ENCODE peak calls at places on chromosome 12, in five cellular contexts. U is HT1080; E is KBM-7; M is stimulated activated CD4-positive, alpha-beta T cell treated with anti-CD3 and anti-CD28 coated beads, Interleukin-12 subunit alpha, Interleukin-12 subunit beta, amount 100 ng/mL, for 24 hours; D is cardiac fibroblast. K is an unnamed sample.

GRCh38 chr12:131242741-131243496 is 289.2 kb downstream of the ADGRD1 start:
- DNase-seq in E (peak; percentile 71), D (no peak), U (peak; percentile 63), M (no peak), K (no peak)

GRCh38 chr12:51270067-51270846 is at the start of gene SMAGP:
- DNase-seq in U (peak; percentile 57), E (peak; percentile 45), D (peak; percentile 43), M (no peak), K (peak; percentile 26)

GRCh38 chr12:31586703-31587102 is 4.2 kb downstream of the DENND5B start:
- DNase-seq in M (no peak), D (no peak), E (no peak), U (no peak), K (no peak)

GRCh38 chr12:55132816-55133215 is 6.6 kb downstream of the OR9K2 start:
- DNase-seq in E (no peak), D (no peak), M (no peak), U (no peak), K (no peak)

GRCh38 chr12:71576546-71576945 is 87.1 kb downstream of the ZFC3H1 start:
- DNase-seq in D (no peak), U (no peak), E (no peak), M (no peak), K (no peak)

GRCh38 chr12:48810817-48811453 is 7.4 kb upstream of the CACNB3 start:
- DNase-seq in D (peak; percentile 83), E (no peak), U (peak; percentile 42), M (no peak), K (no peak)

GRCh38 chr12:106598003-106598402 is 15.2 kb downstream of the RFX4 start:
- DNase-seq in U (peak; percentile 43), D (no peak), M (no peak), E (no peak), K (no peak)

GRCh38 chr12:116183741-116184141 is 93.8 kb downstream of the MED13L start:
- DNase-seq in U (no peak), D (peak; percentile 36), E (no peak), M (no peak), K (no peak)

GRCh38 chr12:8914716-8915526 is 612 bp downstream of the PHC1 start:
- DNase-seq in U (peak; percentile 72), E (peak; percentile 54), D (peak; percentile 54), M (peak; percentile 29), K (peak; percentile 19)

GRCh38 chr12:105451798-105452197 is 121.3 kb downstream of the C12orf75 start:
- DNase-seq in U (no peak), E (no peak), D (no peak), M (no peak), K (no peak)

GRCh38 chr12:93660996-93661395 is 16.2 kb upstream of the CRADD start:
- DNase-seq in D (no peak), E (no peak), M (no peak), U (no peak), K (no peak)

GRCh38 chr12:122961551-122962329 is 4.5 kb downstream of the ABCB9 start:
- DNase-seq in E (no peak), D (peak; percentile 55), U (no peak), M (no peak), K (no peak)

GRCh38 chr12:464484-465267 is 4.9 kb downstream of the B4GALNT3 start:
- DNase-seq in M (no peak), U (no peak), E (no peak), D (no peak), K (no peak)

GRCh38 chr12:104737682-104738370 is 220.3 kb downstream of the SLC41A2 start:
- DNase-seq in M (no peak), D (no peak), U (no peak), E (no peak), K (no peak)

GRCh38 chr12:50614167-50614762 is 109.5 kb downstream of the DIP2B start:
- DNase-seq in D (peak; percentile 76), U (peak; percentile 68), M (no peak), E (no peak), K (no peak)

GRCh38 chr12:6154730-6155459 is 30.4 kb upstream of the VWF start:
- DNase-seq in M (no peak), D (no peak), U (no peak), E (no peak), K (no peak)

GRCh38 chr12:54680374-54680773 is 32.2 kb upstream of the DCD start:
- DNase-seq in M (no peak), U (peak; percentile 32), E (peak; percentile 55), D (no peak), K (no peak)

GRCh38 chr12:92543872-92544271 is 158.9 kb upstream of the PLEKHG7 start:
- DNase-seq in M (no peak), E (peak; percentile 31), U (no peak), D (no peak), K (no peak)

GRCh38 chr12:5900533-5901255 is 44.4 kb downstream of the ANO2 start:
- DNase-seq in D (no peak), E (no peak), U (no peak), M (no peak), K (no peak)

GRCh38 chr12:27922591-27923139 is 49.9 kb downstream of the PTHLH start:
- DNase-seq in M (no peak), U (peak; percentile 74), D (peak; percentile 85), E (no peak), K (no peak)

GRCh38 chr12:5480218-5480952 is 48.5 kb downstream of the NTF3 start:
- DNase-seq in E (no peak), M (no peak), U (no peak), D (no peak), K (no peak)

GRCh38 chr12:88784166-88784565 is 203.9 kb upstream of the KITLG start:
- DNase-seq in E (no peak), U (no peak), M (no peak), D (no peak), K (no peak)

GRCh38 chr12:103470664-103471063 is 25.1 kb downstream of the C12orf42 start:
- DNase-seq in M (no peak), E (peak; percentile 49), D (no peak), U (peak; percentile 71), K (no peak)

GRCh38 chr12:114918535-114919233 is 234.7 kb upstream of the TBX3 start:
- DNase-seq in U (peak; percentile 55), E (no peak), M (no peak), D (peak; percentile 42), K (no peak)

GRCh38 chr12:8065991-8066594 is at the start of gene C3AR1:
- DNase-seq in M (no peak), D (peak; percentile 69), E (peak; percentile 86), U (peak; percentile 85), K (no peak)

GRCh38 chr12:122825773-122826724 is 9.2 kb upstream of the HIP1R start:
- DNase-seq in U (peak; percentile 33), D (no peak), M (no peak), E (no peak), K (no peak)

GRCh38 chr12:130739571-130739970 is 23.5 kb upstream of the RIMBP2 start:
- DNase-seq in D (no peak), M (no peak), U (no peak), E (no peak), K (no peak)

GRCh38 chr12:109870648-109871047 is 9.7 kb downstream of the GLTP start:
- DNase-seq in U (peak; percentile 64), M (no peak), D (peak; percentile 24), E (no peak), K (no peak)

GRCh38 chr12:102685172-102685571 is 204.8 kb upstream of the IGF1 start:
- DNase-seq in E (no peak), U (peak; percentile 15), D (no peak), M (no peak), K (no peak)

GRCh38 chr12:54282949-54283593 is 2.5 kb downstream of the HNRNPA1 start:
- DNase-seq in U (no peak), M (no peak), E (no peak), D (no peak), K (no peak)

GRCh38 chr12:27209257-27209910 is 34.7 kb upstream of the STK38L start:
- DNase-seq in D (no peak), U (no peak), E (no peak), M (no peak), K (no peak)

GRCh38 chr12:82996168-82996812 is 309.6 kb downstream of the TMTC2 start:
- DNase-seq in U (no peak), D (no peak), E (no peak), M (no peak), K (no peak)

GRCh38 chr12:122029620-122030426 is 8.1 kb downstream of the BCL7A start:
- DNase-seq in U (no peak), E (no peak), D (no peak), M (no peak), K (no peak)

GRCh38 chr12:78149459-78149858 is 318.8 kb downstream of the NAV3 start:
- DNase-seq in E (no peak), M (no peak), D (peak; percentile 39), U (no peak), K (no peak)

GRCh38 chr12:56565510-56566101 is 44.0 kb downstream of the RBMS2 start:
- DNase-seq in D (peak; percentile 96), E (peak; percentile 64), U (peak; percentile 39), M (peak; percentile 6), K (no peak)

GRCh38 chr12:12718853-12719252 is 1.7 kb downstream of the CDKN1B start:
- DNase-seq in U (peak; percentile 42), D (no peak), E (peak; percentile 54), M (no peak), K (no peak)

GRCh38 chr12:48968467-48968866 is 3.1 kb downstream of the WNT10B start:
- DNase-seq in U (no peak), M (no peak), E (no peak), D (no peak), K (no peak)

GRCh38 chr12:38158428-38159091 is 158.0 kb upstream of the ALG10B start:
- DNase-seq in U (no peak), E (no peak), M (no peak), D (no peak), K (no peak)

K was measured in activated CD8-positive, alpha-beta memory T cell treated with anti-CD3 and anti-CD28 coated beads for 48 hours.